ENCODE peak calls at places on chromosomes 5 and 9, in seven cellular contexts. Z, O, U, R, A, N and E are unnamed samples.

GRCh38 chr5:150626853-150627276 is 13.6 kb upstream of the SYNPO start:
- DNase-seq in U (peak; percentile 30), R (no peak), O (no peak), Z (no peak), A (no peak), N (no peak), E (no peak)

GRCh38 chr5:56383761-56384160 is 150.6 kb upstream of the ANKRD55 start:
- DNase-seq in Z (no peak), A (no peak), R (no peak), N (no peak), U (no peak), O (no peak), E (no peak)

GRCh38 chr9:22244141-22245011 is 202.2 kb upstream of the DMRTA1 start:
- DNase-seq in N (no peak), O (peak; percentile 88), U (peak; percentile 77), R (peak; percentile 69), Z (peak; percentile 70), A (no peak), E (no peak)

GRCh38 chr9:92426501-92426900 is 2.2 kb upstream of the OMD start:
- DNase-seq in O (no peak), U (no peak), A (no peak), N (no peak), Z (no peak), R (no peak), E (no peak)

GRCh38 chr5:139422307-139422893 is 16.9 kb downstream of the DNAJC18 start:
- DNase-seq in U (peak; percentile 84), O (peak; percentile 89), N (peak; percentile 44), A (peak; percentile 68), R (peak; percentile 76), Z (peak; percentile 79), E (peak; percentile 26)

GRCh38 chr5:44911501-44911900 is 102.8 kb downstream of the MRPS30 start:
- DNase-seq in N (no peak), O (no peak), A (no peak), R (no peak), Z (no peak), U (no peak), E (no peak)

GRCh38 chr9:32385135-32385884 is 867 bp downstream of the ACO1 start:
- DNase-seq in O (peak; percentile 34), U (peak; percentile 17), A (no peak), N (no peak), R (no peak), Z (no peak), E (no peak)

GRCh38 chr5:180600554-180601041 is 9.3 kb upstream of the SCGB3A1 start:
- DNase-seq in U (no peak), Z (no peak), A (no peak), N (peak; percentile 33), R (no peak), O (no peak), E (no peak)

GRCh38 chr5:126814721-126815404 is 37.9 kb downstream of the LMNB1 start:
- DNase-seq in A (no peak), U (peak; percentile 64), R (peak; percentile 60), O (peak; percentile 65), Z (no peak), N (no peak), E (no peak)

GRCh38 chr9:136050706-136051567 is 44.2 kb downstream of the NACC2 start:
- DNase-seq in R (no peak), O (no peak), U (peak; percentile 17), Z (no peak), N (peak; percentile 47), A (no peak), E (no peak)

GRCh38 chr5:135050244-135050767 is 16.3 kb upstream of the PITX1 start:
- DNase-seq in N (no peak), R (no peak), O (no peak), A (no peak), Z (no peak), U (no peak), E (no peak)

GRCh38 chr5:157266286-157267007 is 524 bp downstream of the CYFIP2 start:
- DNase-seq in U (no peak), A (no peak), Z (peak; percentile 75), O (no peak), N (peak; percentile 57), R (no peak), E (no peak)

GRCh38 chr9:112863781-112864180 is 26.9 kb downstream of the SLC46A2 start:
- DNase-seq in O (no peak), A (no peak), R (no peak), Z (no peak), N (no peak), U (no peak), E (no peak)

GRCh38 chr9:38053697-38054461 is 15.1 kb downstream of the SHB start:
- DNase-seq in R (no peak), U (no peak), O (no peak), N (no peak), A (no peak), Z (no peak), E (no peak)

GRCh38 chr9:76560481-76560891 is 101.5 kb downstream of the GCNT1 start:
- DNase-seq in A (no peak), Z (no peak), U (peak; percentile 92), R (peak; percentile 85), O (peak; percentile 90), N (no peak), E (no peak)

GRCh38 chr5:116476903-116477537 is 97.6 kb downstream of the SEMA6A start:
- DNase-seq in A (no peak), N (no peak), Z (no peak), R (no peak), O (peak; percentile 61), U (peak; percentile 42), E (no peak)

GRCh38 chr9:137945581-137945980 is 68.0 kb downstream of the CACNA1B start:
- DNase-seq in U (no peak), N (no peak), R (peak; percentile 1), Z (peak; percentile 35), O (peak; percentile 1), A (no peak), E (no peak)

GRCh38 chr5:33816791-33817190 is 75.0 kb downstream of the ADAMTS12 start:
- DNase-seq in A (no peak), Z (no peak), U (peak; percentile 79), N (no peak), R (peak; percentile 61), O (peak; percentile 91), E (no peak)

GRCh38 chr5:37740331-37741066 is 99.3 kb downstream of the GDNF start:
- DNase-seq in O (peak; percentile 65), N (no peak), A (no peak), R (no peak), Z (no peak), U (peak; percentile 67), E (no peak)

DNA sequence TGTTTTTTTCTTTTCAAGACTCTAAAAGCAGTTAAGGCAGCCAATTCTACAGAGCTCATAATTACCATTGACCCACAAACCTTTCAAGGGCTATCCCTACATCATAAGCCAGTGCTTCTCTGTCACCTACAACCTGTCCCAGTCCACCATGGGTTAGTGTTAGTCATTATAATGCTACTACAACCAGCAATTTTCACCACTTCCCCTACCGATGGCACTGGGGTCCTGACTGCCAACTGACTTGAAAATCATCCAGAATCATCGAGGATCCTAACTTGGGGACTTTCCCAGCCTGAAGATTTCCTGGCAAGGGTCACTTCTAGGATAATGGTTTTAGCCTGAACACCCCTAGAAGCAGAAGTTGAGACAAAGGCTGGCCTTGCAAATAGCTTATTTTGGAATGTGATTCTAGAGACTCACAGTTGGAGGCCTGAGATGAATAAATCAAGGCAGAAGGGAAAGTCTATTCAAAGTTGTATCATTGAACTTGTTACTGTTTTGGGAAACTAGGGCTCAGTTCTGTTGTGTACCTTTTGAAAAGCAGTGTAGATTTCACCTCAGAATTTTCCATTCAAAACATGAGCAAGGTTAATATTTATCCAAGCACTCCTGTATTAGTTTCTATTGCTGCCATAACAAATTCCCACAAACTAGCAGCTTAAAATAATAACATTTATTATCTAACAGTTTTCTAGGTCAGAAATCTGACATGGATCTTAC is 633.0 kb downstream of the LRRC70 start:
- DNase-seq in Z (no peak), U (no peak), A (no peak), O (no peak), R (no peak), N (no peak), E (no peak)
- H3K4me3 ChIP-seq in Z (no peak overlapping the region), U (no peak overlapping the region), A (no peak overlapping the region), O (no peak overlapping the region), R (no peak overlapping the region), N (no peak overlapping the region), E (no peak overlapping the region)

DNA sequence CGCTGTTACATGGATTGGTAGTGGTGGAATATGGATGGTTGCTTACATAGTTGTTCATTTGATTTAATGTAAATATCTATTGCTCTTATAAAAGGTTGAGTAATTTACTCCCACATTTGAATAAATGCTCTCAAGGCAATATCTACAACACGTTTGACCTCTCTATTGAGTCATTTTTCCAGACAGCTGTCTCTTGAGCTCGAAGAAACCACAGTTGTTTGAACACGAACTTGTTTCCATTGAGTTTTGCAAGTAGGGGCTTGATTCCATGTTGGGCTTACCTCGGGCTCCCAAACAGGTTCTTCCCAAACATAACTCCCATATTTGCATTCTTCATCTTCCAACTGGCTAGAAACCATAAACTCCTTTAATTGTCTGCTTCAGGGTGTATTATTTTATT is 115.0 kb upstream of the HMHB1 start:
- DNase-seq in U (no peak), A (no peak), O (no peak), N (no peak), Z (no peak), R (no peak), E (no peak)
- H3K4me3 ChIP-seq in U (no peak overlapping the region), A (no peak overlapping the region), O (no peak overlapping the region), N (no peak overlapping the region), Z (no peak overlapping the region), R (no peak overlapping the region), E (no peak overlapping the region)

GRCh38 chr9:122031806-122032205 is 61.3 kb downstream of the TTLL11 start:
- DNase-seq in N (no peak), Z (no peak), O (no peak), R (peak; percentile 4), U (no peak), A (no peak), E (no peak)

GRCh38 chr9:122029898-122030297 is 63.2 kb downstream of the TTLL11 start:
- DNase-seq in R (no peak), O (no peak), A (no peak), U (no peak), Z (no peak), N (no peak), E (no peak)

GRCh38 chr9:122032346-122032745 is 60.8 kb downstream of the TTLL11 start:
- DNase-seq in O (no peak), N (peak; percentile 53), A (no peak), Z (no peak), R (no peak), U (no peak), E (no peak)

GRCh38 chr9:122030357-122030756 is 62.8 kb downstream of the TTLL11 start:
- DNase-seq in N (no peak), R (no peak), Z (no peak), U (no peak), A (no peak), O (no peak), E (no peak)

DNA sequence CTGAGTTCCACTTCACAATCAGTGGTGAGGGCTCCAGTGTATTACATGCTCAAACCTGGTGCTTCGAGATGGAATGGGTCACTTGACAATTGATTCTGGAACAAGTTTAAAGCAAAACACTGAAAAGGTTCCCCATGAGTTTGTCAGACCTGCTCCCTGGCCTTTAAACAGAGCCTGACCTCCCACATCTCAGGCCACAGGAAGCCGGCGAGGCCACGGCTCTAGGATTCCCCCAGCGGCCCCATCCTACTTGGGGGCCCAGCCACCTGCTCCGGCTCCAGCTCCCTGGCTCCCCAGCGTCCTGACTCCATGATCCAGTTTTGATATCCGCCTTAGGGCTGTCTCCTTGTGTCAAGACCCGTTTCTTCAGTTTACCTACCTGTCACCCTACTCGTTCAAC is 62.0 kb downstream of the TTLL11 start:
- DNase-seq in R (no peak), U (no peak), Z (no peak), O (no peak), N (peak; percentile 52), A (no peak), E (no peak)
- H3K4me3 ChIP-seq in R (no peak overlapping the region), U (no peak overlapping the region), Z (no peak overlapping the region), O (no peak overlapping the region), N (no peak overlapping the region), A (no peak overlapping the region), E (no peak overlapping the region)

GRCh38 chr9:99259231-99259918 is 37.3 kb downstream of the SEC61B start:
- DNase-seq in N (peak; percentile 98), O (peak; percentile 66), R (peak; percentile 42), U (peak; percentile 70), A (peak; percentile 70), Z (peak; percentile 74), E (no peak)
- H3K4me3 ChIP-seq in N (peak overlapping the region; percentile 40), O (peak overlapping the region; percentile 47), R (peak overlapping the region; percentile 28), U (no peak overlapping the region), A (peak overlapping the region; percentile 21), Z (peak overlapping the region; percentile 14), E (no peak overlapping the region)